ENCODE peak calls at places on chromosome 1, in seven cellular contexts. W, A, D, Z, K, G and C are unnamed samples.

GRCh38 chr1:44425327-44426082 is 20.4 kb downstream of the RNF220 start:
- DNase-seq in W (no peak), A (no peak), D (no peak), Z (peak), K (no peak), G (no peak), C (no peak)

GRCh38 chr1:153546796-153547559 is 1.4 kb upstream of the S100A4 start:
- DNase-seq in W (no peak), A (no peak), D (no peak), Z (no peak), K (no peak), G (no peak), C (no peak)

GRCh38 chr1:67672260-67672803 is 12.7 kb upstream of the GADD45A start:
- DNase-seq in W (no peak), A (no peak), D (no peak), Z (no peak), K (no peak), G (no peak), C (no peak)

GRCh38 chr1:33056426-33056825 is 19.7 kb upstream of the AK2 start:
- DNase-seq in W (no peak), A (no peak), D (no peak), Z (peak), K (no peak), G (no peak), C (no peak)

GRCh38 chr1:19156676-19157075 is 53.4 kb downstream of the UBR4 start:
- DNase-seq in W (peak), A (no peak), D (no peak), Z (no peak), K (no peak), G (no peak), C (no peak)

GRCh38 chr1:203324103-203325003 is 19.0 kb downstream of the BTG2 start:
- DNase-seq in W (no peak), A (peak), D (no peak), Z (no peak), K (no peak), G (no peak), C (no peak)

GRCh38 chr1:78045600-78045849 is 241 bp upstream of the GIPC2 start:
- DNase-seq in W (no peak), A (no peak), D (no peak), Z (no peak), K (no peak), G (no peak), C (no peak)

GRCh38 chr1:231666957-231667601 is 40.5 kb downstream of the DISC1 start:
- DNase-seq in W (no peak), A (no peak), D (no peak), Z (no peak), K (no peak), G (no peak), C (no peak)

GRCh38 chr1:171743014-171743870 is 1.4 kb upstream of the VAMP4 start:
- DNase-seq in W (no peak), A (peak), D (no peak), Z (no peak), K (no peak), G (no peak), C (peak)

GRCh38 chr1:221336141-221336540 is 405.7 kb downstream of the DUSP10 start:
- DNase-seq in W (no peak), A (no peak), D (no peak), Z (no peak), K (peak), G (no peak), C (no peak)

GRCh38 chr1:23522244-23523013 is 8.6 kb downstream of the E2F2 start:
- DNase-seq in W (no peak), A (no peak), D (no peak), Z (no peak), K (no peak), G (no peak), C (no peak)

GRCh38 chr1:167249702-167250101 is 29.0 kb downstream of the POU2F1 start:
- DNase-seq in W (no peak), A (peak), D (no peak), Z (no peak), K (no peak), G (no peak), C (no peak)

GRCh38 chr1:172826096-172826741 is 167.3 kb downstream of the FASLG start:
- DNase-seq in W (no peak), A (no peak), D (no peak), Z (peak), K (peak), G (no peak), C (peak)

GRCh38 chr1:31426249-31426922 is 13.4 kb downstream of the SERINC2 start:
- DNase-seq in W (no peak), A (no peak), D (no peak), Z (no peak), K (no peak), G (no peak), C (no peak)

GRCh38 chr1:2386636-2387611 is 4.4 kb downstream of the MORN1 start:
- DNase-seq in W (peak), A (no peak), D (no peak), Z (no peak), K (no peak), G (no peak), C (no peak)

GRCh38 chr1:119861547-119861946 is 34.8 kb downstream of the ADAM30 start:
- DNase-seq in W (no peak), A (no peak), D (no peak), Z (no peak), K (no peak), G (no peak), C (no peak)

GRCh38 chr1:233448290-233448689 is 120.8 kb downstream of the MAP3K21 start:
- DNase-seq in W (peak), A (no peak), D (no peak), Z (peak), K (no peak), G (no peak), C (no peak)

GRCh38 chr1:2543543-2544092 is 12.6 kb upstream of the TNFRSF14 start:
- DNase-seq in W (no peak), A (peak), D (no peak), Z (peak), K (no peak), G (peak), C (no peak)